ENCODE peak calls at places on chromosomes 5 and 9, in nine cellular contexts. R is CD8-positive, alpha-beta T cell; D is PC-9; S is neuronal stem cell; X is HepG2; A is SK-N-SH; O is PC-3; Q is H1; J is adrenal gland. C is an unnamed sample. For H3K4me1, the result is how much of the 10 kb centered on the place peaks cover.

GRCh38 chr9:4548796-4549725 is 58.8 kb downstream of the SLC1A1 start:
- DNase-seq in R (no peak), D (no peak), S (peak), X (peak), A (peak), O (peak), Q (peak), J (no peak), C (peak)

GRCh38 chr5:155564541-155564940 is 551.0 kb downstream of the KIF4B start:
- DNase-seq in R (no peak), D (no peak), S (no peak), X (no peak), A (no peak), O (no peak), Q (no peak), J (no peak), C (no peak)

GRCh38 chr9:121299467-121300282 is 31.7 kb downstream of the GSN start:
- DNase-seq in R (no peak), D (no peak), S (no peak), X (no peak), A (peak), O (no peak), Q (peak), J (no peak), C (no peak)

GRCh38 chr5:3392306-3392939 is 203.2 kb upstream of the IRX1 start:
- DNase-seq in R (no peak), D (no peak), S (no peak), X (no peak), A (peak), O (no peak), Q (no peak), J (no peak), C (no peak)

GRCh38 chr9:133673260-133673658 is 37.1 kb downstream of the DBH start:
- DNase-seq in R (no peak), D (no peak), S (no peak), X (no peak), A (no peak), O (no peak), Q (no peak), J (no peak), C (no peak)

GRCh38 chr5:6480133-6481051 is 31.7 kb downstream of the UBE2QL1 start:
- DNase-seq in R (no peak), D (no peak), S (no peak), X (no peak), A (no peak), O (peak), Q (no peak), J (no peak), C (no peak)

GRCh38 chr9:69895659-69896058 is 75.0 kb downstream of the CFAP95 start:
- DNase-seq in R (no peak), D (no peak), S (no peak), X (no peak), A (no peak), O (no peak), Q (no peak), J (no peak), C (no peak)

GRCh38 chr9:104944871-104945270 is 16.9 kb upstream of the ABCA1 start:
- DNase-seq in R (no peak), D (no peak), S (no peak), X (no peak), A (no peak), O (no peak), Q (no peak), J (no peak), C (no peak)

GRCh38 chr9:93479726-93480125 is 26.3 kb upstream of the FAM120AOS start:
- DNase-seq in R (no peak), D (no peak), S (no peak), X (no peak), A (no peak), O (no peak), Q (no peak), J (no peak), C (no peak)

GRCh38 chr5:142684508-142685031 is 1.3 kb downstream of the FGF1 start:
- DNase-seq in R (no peak), D (no peak), S (no peak), X (no peak), A (no peak), O (no peak), Q (no peak), J (no peak), C (no peak)

GRCh38 chr5:164057121-164057520 is 551.7 kb downstream of the MAT2B start:
- DNase-seq in R (no peak), D (no peak), S (no peak), X (no peak), A (no peak), O (no peak), Q (no peak), J (no peak), C (no peak)

GRCh38 chr9:136377351-136378170 is 4.1 kb upstream of the CARD9 start:
- DNase-seq in R (no peak), D (no peak), S (no peak), X (no peak), A (no peak), O (no peak), Q (no peak), J (no peak), C (no peak)

GRCh38 chr5:35608881-35609779 is 8.5 kb upstream of the SPEF2 start:
- DNase-seq in R (no peak), D (peak), S (no peak), X (no peak), A (no peak), O (peak), Q (no peak), J (no peak), C (no peak)

GRCh38 chr9:33120620-33121019 is 44.1 kb upstream of the SMU1 start:
- DNase-seq in R (no peak), D (no peak), S (no peak), X (no peak), A (no peak), O (no peak), Q (no peak), J (no peak), C (no peak)

GRCh38 chr9:80873861-80874260 is 815.5 kb downstream of the TLE1 start:
- DNase-seq in R (no peak), D (no peak), S (no peak), X (no peak), A (no peak), O (peak), Q (no peak), J (no peak), C (no peak)

GRCh38 chr5:166111021-166111420 is 2180.4 kb upstream of the WWC1 start:
- DNase-seq in R (no peak), D (no peak), S (no peak), X (no peak), A (no peak), O (no peak), Q (no peak), J (no peak), C (no peak)

GRCh38 chr9:37486256-37486615 is 488 bp downstream of the POLR1E start:
- DNase-seq in R (no peak), D (no peak), S (no peak), X (no peak), A (no peak), O (no peak), Q (no peak), J (no peak), C (no peak)

GRCh38 chr9:94870793-94871558 is 144.5 kb downstream of the AOPEP start:
- DNase-seq in R (peak), D (peak), S (no peak), X (no peak), A (no peak), O (peak), Q (peak), J (no peak), C (no peak)

GRCh38 chr9:127967151-127967809 is 13.5 kb downstream of the EEIG1 start:
- DNase-seq in R (no peak), D (no peak), S (no peak), X (no peak), A (no peak), O (no peak), Q (no peak), J (no peak), C (no peak)

GRCh38 chr5:98016771-98017170 is 756.7 kb upstream of the RGMB start:
- DNase-seq in R (no peak), D (no peak), S (no peak), X (no peak), A (no peak), O (no peak), Q (no peak), J (no peak), C (no peak)

GRCh38 chr5:53364098-53364497 is 116.3 kb upstream of the FST start:
- DNase-seq in R (no peak), D (no peak), S (no peak), X (no peak), A (no peak), O (peak), Q (no peak), J (no peak), C (no peak)

GRCh38 chr9:805151-805550 is 36.3 kb upstream of the DMRT1 start:
- DNase-seq in R (no peak), D (peak), S (no peak), X (no peak), A (no peak), O (no peak), Q (no peak), J (no peak), C (no peak)

GRCh38 chr9:136026266-136026942 is 65.2 kb upstream of the UBAC1 start:
- DNase-seq in R (no peak), D (no peak), S (no peak), X (no peak), A (no peak), O (no peak), Q (no peak), J (no peak), C (no peak)

GRCh38 chr9:4862506-4863250 is 69.9 kb downstream of the RCL1 start:
- DNase-seq in R (no peak), D (no peak), S (no peak), X (no peak), A (no peak), O (no peak), Q (no peak), J (no peak), C (no peak)

GRCh38 chr5:166251786-166252185 is 2039.7 kb upstream of the WWC1 start:
- DNase-seq in R (no peak), D (no peak), S (no peak), X (no peak), A (no peak), O (peak), Q (no peak), J (no peak), C (no peak)

GRCh38 chr9:37575921-37576721 is at the start of gene FBXO10:
- DNase-seq in R (peak), D (no peak), S (peak), X (no peak), A (peak), O (peak), Q (peak), J (peak), C (no peak)

GRCh38 chr5:133145436-133146143 is 93.8 kb downstream of the HSPA4 start:
- DNase-seq in R (no peak), D (no peak), S (no peak), X (no peak), A (no peak), O (no peak), Q (no peak), J (no peak), C (no peak)

DNA sequence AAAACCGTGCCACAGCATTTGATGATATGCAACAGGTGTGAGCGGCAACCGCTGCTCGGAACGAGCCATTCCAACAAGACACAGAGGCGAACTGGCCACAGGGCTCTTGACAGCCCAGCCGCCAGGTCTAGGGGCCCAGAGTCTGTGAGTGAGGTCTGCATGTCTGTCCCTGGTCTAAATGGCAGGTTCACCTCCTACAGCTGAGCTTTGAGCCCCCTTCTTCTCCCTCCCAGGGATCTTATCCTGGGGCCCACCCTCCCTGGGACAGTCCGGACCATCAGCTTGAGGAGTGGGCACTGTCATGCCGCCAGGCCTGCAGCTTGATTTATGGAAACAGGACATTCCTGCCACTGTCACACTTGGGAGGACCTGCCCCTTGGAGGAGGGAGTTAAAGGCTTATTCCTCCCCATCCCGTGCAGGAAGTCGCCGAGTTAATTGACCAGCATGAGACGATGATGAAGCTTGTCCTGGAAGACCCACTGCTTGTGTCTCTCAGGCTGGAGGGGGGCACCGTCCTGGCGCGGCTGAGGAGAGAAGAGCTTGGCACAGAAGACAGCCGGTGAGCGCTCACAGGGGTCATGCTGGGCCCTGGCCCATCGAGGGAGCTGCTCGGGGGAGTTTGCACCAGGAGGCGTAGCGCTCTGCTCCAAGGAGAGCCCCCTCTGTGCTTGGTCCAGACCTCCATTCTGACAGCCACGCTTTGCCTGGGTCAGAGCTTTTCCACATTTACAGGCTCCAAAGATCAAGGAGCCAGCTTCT is 35.5 kb upstream of the LRRC14B start:
- DNase-seq in R (no peak), D (no peak), S (no peak), X (no peak), A (no peak), O (no peak), Q (peak), J (no peak), C (no peak)
- H3K4me1 ChIP-seq in R (under half), D (under half), S (under half), X (under half), A (under half), O (under half), Q (under half), J (under half), C (under half)

GRCh38 chr9:114387678-114388431 is at the start of gene AKNA:
- DNase-seq in R (peak), D (no peak), S (peak), X (no peak), A (no peak), O (no peak), Q (peak), J (peak), C (no peak)
- H3K4me1 ChIP-seq in R (half or more), D (under half), S (under half), X (under half), A (under half), O (under half), Q (under half), J (half or more), C (under half)

GRCh38 chr5:131790550-131790949 is 6.3 kb downstream of the FNIP1 start:
- DNase-seq in R (no peak), D (no peak), S (no peak), X (no peak), A (no peak), O (no peak), Q (no peak), J (no peak), C (no peak)
- H3K4me1 ChIP-seq in R (under half), D (under half), S (under half), X (half or more), A (under half), O (under half), Q (under half), J (half or more), C (under half)

GRCh38 chr5:88808153-88808552 is 74.8 kb downstream of the MEF2C start:
- DNase-seq in R (no peak), D (no peak), S (no peak), X (no peak), A (no peak), O (no peak), Q (no peak), J (no peak), C (no peak)

GRCh38 chr5:88805151-88805784 is 77.7 kb downstream of the MEF2C start:
- DNase-seq in R (no peak), D (no peak), S (no peak), X (no peak), A (no peak), O (no peak), Q (no peak), J (no peak), C (no peak)

GRCh38 chr5:88807327-88807726 is 75.7 kb downstream of the MEF2C start:
- DNase-seq in R (no peak), D (no peak), S (no peak), X (no peak), A (no peak), O (no peak), Q (no peak), J (no peak), C (no peak)

GRCh38 chr5:88804444-88804843 is 78.5 kb downstream of the MEF2C start:
- DNase-seq in R (no peak), D (no peak), S (no peak), X (no peak), A (no peak), O (no peak), Q (no peak), J (no peak), C (no peak)

DNA sequence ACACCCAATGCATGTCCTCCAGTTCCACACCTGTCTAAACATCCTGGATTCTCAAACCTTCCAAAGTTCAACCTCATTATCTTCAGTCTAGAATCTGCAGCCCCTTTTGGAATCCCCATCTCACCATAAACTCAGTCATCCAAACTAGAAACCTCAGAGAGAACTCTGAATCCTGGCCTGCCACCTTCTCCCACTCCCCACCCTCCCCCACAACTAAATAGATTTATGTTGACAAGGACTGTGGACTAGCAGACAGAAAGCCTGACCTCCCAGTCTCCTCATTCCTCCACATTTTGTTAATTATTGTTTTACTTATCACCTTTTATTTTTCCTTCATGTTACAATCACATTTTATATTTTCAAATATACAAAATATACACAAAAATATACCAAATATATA is 76.6 kb downstream of the MEF2C start:
- DNase-seq in R (no peak), D (no peak), S (no peak), X (no peak), A (no peak), O (no peak), Q (no peak), J (no peak), C (no peak)
- H3K4me1 ChIP-seq in R (under half), D (under half), S (under half), X (under half), A (under half), O (under half), Q (under half), J (under half), C (under half)

C was measured in iPS DF 6.9.